ENCODE peak calls at places on chromosomes 6 and 20, in five cellular contexts. H, Q, R, I and E are unnamed samples.

GRCh38 chr6:25248100-25248499 is 31.1 kb upstream of the CARMIL1 start:
- DNase-seq in H (no peak), Q (no peak), R (no peak), I (no peak), E (no peak)

GRCh38 chr6:1885576-1886003 is 275.9 kb downstream of the FOXC1 start:
- DNase-seq in H (no peak), Q (no peak), R (no peak), I (no peak), E (no peak)

GRCh38 chr20:20368414-20369352 is 779 bp downstream of the INSM1 start:
- DNase-seq in H (no peak), Q (peak), R (no peak), I (no peak), E (no peak)

GRCh38 chr20:46087161-46087560 is 2.6 kb downstream of the NCOA5 start:
- DNase-seq in H (no peak), Q (no peak), R (peak), I (no peak), E (no peak)

GRCh38 chr20:57173041-57173440 is 93.4 kb downstream of the BMP7 start:
- DNase-seq in H (no peak), Q (no peak), R (no peak), I (no peak), E (no peak)

GRCh38 chr6:10800810-10801209 is 37.5 kb downstream of the MAK start:
- DNase-seq in H (no peak), Q (no peak), R (peak), I (no peak), E (no peak)

GRCh38 chr20:9660236-9660868 is 146.0 kb downstream of the LAMP5 start:
- DNase-seq in H (peak), Q (peak), R (no peak), I (no peak), E (peak)

GRCh38 chr6:79544939-79545450 is 7.8 kb upstream of the LCA5 start:
- DNase-seq in H (peak), Q (peak), R (peak), I (peak), E (peak)

GRCh38 chr6:78670802-78671201 is 196.5 kb upstream of the IRAK1BP1 start:
- DNase-seq in H (no peak), Q (no peak), R (no peak), I (no peak), E (no peak)

GRCh38 chr6:150924808-150925654 is 59.5 kb downstream of the MTHFD1L start:
- DNase-seq in H (no peak), Q (no peak), R (no peak), I (no peak), E (peak)

GRCh38 chr20:46242390-46242789 is 65.9 kb downstream of the CDH22 start:
- DNase-seq in H (no peak), Q (no peak), R (no peak), I (no peak), E (no peak)

GRCh38 chr6:30883743-30884520 is at the start of gene DDR1:
- DNase-seq in H (peak), Q (peak), R (peak), I (no peak), E (peak)

GRCh38 chr6:26028753-26029569 is 58.3 kb upstream of the HFE start:
- DNase-seq in H (no peak), Q (peak), R (peak), I (no peak), E (no peak)

GRCh38 chr20:41618807-41619294 is 674 bp upstream of the CHD6 start:
- DNase-seq in H (no peak), Q (no peak), R (peak), I (no peak), E (no peak)

GRCh38 chr6:5617179-5617578 is 355.9 kb downstream of the FARS2 start:
- DNase-seq in H (no peak), Q (no peak), R (no peak), I (no peak), E (no peak)

GRCh38 chr6:147986891-147987290 is 355.7 kb upstream of the SASH1 start:
- DNase-seq in H (no peak), Q (no peak), R (peak), I (no peak), E (no peak)

GRCh38 chr6:53984581-53984980 is 126.7 kb upstream of the MLIP start:
- DNase-seq in H (no peak), Q (no peak), R (no peak), I (no peak), E (no peak)

GRCh38 chr20:8036771-8037170 is 17.2 kb upstream of the TMX4 start:
- DNase-seq in H (no peak), Q (no peak), R (no peak), I (no peak), E (no peak)

GRCh38 chr20:8032499-8032898 is 12.9 kb upstream of the TMX4 start:
- DNase-seq in H (no peak), Q (no peak), R (no peak), I (no peak), E (no peak)

GRCh38 chr20:8039048-8039447 is 19.5 kb upstream of the TMX4 start:
- DNase-seq in H (no peak), Q (no peak), R (no peak), I (no peak), E (no peak)

DNA sequence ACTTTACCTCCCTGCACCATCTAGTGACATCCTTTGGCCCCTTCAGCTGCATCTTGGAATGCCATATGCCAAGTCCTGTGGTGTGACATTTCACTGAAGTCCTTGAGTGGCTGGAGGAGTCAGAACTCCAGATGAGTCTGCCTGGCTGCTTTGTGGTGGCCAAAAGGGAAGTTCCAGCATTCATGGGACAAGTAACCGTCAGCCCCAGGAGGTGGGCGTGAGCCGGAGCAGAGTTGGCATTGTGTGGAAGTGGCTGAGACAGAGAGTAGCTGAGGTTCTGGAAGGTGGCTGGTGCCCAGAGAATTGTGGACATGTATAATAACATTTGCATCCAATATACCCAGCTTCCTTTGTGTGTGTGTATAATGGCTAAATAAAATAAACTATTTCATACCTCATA is 13.9 kb upstream of the TMX4 start:
- DNase-seq in H (no peak), Q (no peak), R (no peak), I (no peak), E (no peak)
- H2BK12ac ChIP-seq in H (no peak), Q (no peak), R (no peak), I (no peak), E (no peak)

DNA sequence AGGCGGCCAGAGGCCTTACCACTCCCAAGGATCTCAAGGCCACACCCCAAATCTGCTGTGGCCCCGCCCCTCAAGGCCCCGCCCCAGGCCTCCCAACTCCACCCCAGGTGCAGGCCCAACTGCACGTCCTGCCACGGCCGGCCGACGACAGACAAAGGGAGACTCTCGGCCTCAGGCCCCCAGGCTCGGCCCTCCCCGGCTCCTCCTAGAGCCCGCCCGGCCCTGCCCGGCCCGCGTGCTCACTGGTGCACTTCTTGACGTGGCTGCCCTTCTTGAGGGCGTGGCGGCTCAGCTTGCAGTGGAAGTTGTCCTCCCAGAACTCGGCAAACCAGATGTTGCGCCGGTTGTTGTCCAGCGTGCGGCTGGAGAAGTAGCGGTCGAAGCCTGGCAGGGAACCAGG is 89.6 kb downstream of the GRM4 start:
- DNase-seq in H (peak), Q (peak), R (no peak), I (peak), E (peak)
- H2AFZ ChIP-seq in H (no peak), Q (no peak), R (no peak), I (peak), E (no peak)

GRCh38 chr6:38146658-38147027 is 327.1 kb downstream of the ZFAND3 start:
- DNase-seq in H (no peak), Q (no peak), R (no peak), I (no peak), E (no peak)

GRCh38 chr6:38151580-38152500 is 332.3 kb downstream of the ZFAND3 start:
- DNase-seq in H (no peak), Q (peak), R (no peak), I (no peak), E (no peak)

GRCh38 chr6:38148606-38149005 is 329.1 kb downstream of the ZFAND3 start:
- DNase-seq in H (no peak), Q (no peak), R (no peak), I (no peak), E (no peak)

GRCh38 chr6:38150681-38151296 is 331.3 kb downstream of the ZFAND3 start:
- DNase-seq in H (no peak), Q (no peak), R (no peak), I (no peak), E (no peak)

DNA sequence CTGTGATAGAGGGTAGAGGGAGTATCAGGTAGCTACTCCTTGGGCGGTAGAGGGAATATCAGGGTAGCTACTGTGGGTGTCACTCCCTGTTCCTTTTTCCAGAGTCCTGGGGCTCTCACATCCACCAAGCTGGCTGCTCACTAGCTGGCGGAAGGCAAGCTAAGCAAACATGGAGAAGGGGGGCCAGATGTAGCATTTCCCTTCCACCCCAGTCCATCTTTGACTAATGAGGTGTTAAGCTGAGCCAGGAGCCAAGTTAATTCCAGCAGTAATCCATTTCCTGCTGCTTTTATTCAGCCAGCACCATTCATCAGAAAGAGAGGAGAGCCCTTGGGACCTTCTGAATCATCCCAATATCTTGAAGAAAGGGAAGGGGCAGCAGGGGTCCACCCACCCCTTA is 330.0 kb downstream of the ZFAND3 start:
- DNase-seq in H (peak), Q (no peak), R (no peak), I (no peak), E (no peak)
- H2BK120ac ChIP-seq in H (no peak), Q (no peak), R (no peak), I (no peak), E (no peak)

DNA sequence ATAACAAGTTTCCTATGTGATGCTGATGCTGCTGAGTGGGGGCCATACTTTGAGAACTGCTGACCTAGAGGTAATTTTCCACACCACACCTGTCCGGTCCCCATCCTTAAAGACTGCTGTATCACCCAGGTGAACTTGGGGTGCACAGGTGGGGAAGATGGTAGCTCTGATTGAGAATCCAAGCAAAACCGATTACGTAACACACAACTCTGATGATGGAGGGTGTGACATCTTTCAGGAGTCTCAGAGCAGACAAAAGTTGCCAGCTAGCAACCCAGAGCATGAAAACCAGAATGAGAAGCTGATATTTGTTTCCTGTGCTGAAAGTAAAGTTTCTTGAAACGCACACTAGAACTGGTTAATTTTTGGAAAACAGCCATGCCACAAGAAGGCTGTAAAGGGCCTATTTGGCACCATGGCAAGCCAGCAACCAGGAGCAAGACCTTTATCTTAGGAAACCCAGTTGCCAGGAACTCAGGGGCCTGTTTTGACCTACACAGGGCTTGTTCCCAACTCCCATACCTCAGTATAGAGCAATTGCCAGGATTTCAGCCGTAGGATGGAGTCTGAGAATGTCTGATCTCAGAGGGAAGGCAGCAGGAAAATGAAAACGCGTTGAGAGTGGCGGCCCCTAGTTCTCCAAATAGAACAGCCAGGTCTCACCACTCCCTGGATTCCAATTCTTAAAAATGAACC is 21.6 kb upstream of the TBC1D7 start:
- DNase-seq in H (no peak), Q (no peak), R (no peak), I (no peak), E (no peak)
- H2BK12ac ChIP-seq in H (peak), Q (no peak), R (no peak), I (no peak), E (peak)

DNA sequence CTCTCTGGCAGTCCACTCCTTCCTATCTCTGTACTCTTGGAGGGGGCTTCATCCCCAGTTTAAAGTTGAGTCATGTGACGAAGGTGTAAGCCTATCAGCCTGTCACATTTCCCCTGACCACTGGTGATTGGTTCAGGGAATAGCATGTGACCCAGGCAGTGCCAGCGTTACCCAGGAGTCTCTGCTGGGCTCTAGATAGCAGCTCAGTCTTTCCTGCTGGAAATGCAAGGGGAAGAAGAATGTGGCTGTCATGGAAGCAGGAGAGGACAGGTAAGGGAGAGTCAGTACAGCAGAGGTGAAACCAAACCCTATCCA is 35.6 kb upstream of the NFATC2 start:
- DNase-seq in H (no peak), Q (no peak), R (no peak), I (no peak), E (no peak)
- H2AFZ ChIP-seq in H (no peak), Q (no peak), R (no peak), I (no peak), E (no peak)